ENCODE peak calls at places on chromosomes 11 and 22, in eight cellular contexts. Z, T, Y, P, N, V, O and E are unnamed samples.
A peak's percentile ranks its signal among the peaks of the same experiment; 100 is the strongest.

GRCh38 chr11:66048525-66049313 is at the start of gene GAL3ST3:
- DNase-seq in T (no peak), N (no peak), P (no peak), Z (no peak), Y (no peak), O (no peak), V (no peak), E (peak; percentile 69)

GRCh38 chr11:82859746-82860145 is 40.5 kb downstream of the PRCP start:
- DNase-seq in P (no peak), Y (peak; percentile 23), V (no peak), T (no peak), O (no peak), Z (no peak), N (no peak), E (no peak)

GRCh38 chr11:67539588-67539987 is 16.3 kb upstream of the CABP2 start:
- DNase-seq in N (no peak), Z (no peak), Y (no peak), T (no peak), V (no peak), P (no peak), O (no peak), E (no peak)

GRCh38 chr11:113546757-113547507 is 71.7 kb upstream of the DRD2 start:
- DNase-seq in T (no peak), P (no peak), O (no peak), V (no peak), N (no peak), Y (peak; percentile 71), Z (no peak), E (no peak)

GRCh38 chr11:103055174-103055890 is 36.6 kb downstream of the DCUN1D5 start:
- DNase-seq in P (no peak), Y (peak; percentile 62), O (peak; percentile 26), T (no peak), V (no peak), N (no peak), Z (no peak), E (no peak)

GRCh38 chr11:86172894-86173293 is 71.7 kb upstream of the EED start:
- DNase-seq in P (no peak), Y (peak; percentile 67), O (no peak), Z (no peak), N (no peak), T (no peak), V (no peak), E (peak; percentile 63)

GRCh38 chr22:31346733-31347250 is 646 bp upstream of the PATZ1 start:
- DNase-seq in Y (peak; percentile 69), V (peak; percentile 80), P (peak; percentile 71), N (peak; percentile 57), O (no peak), Z (peak; percentile 42), T (peak; percentile 58), E (peak; percentile 86)

GRCh38 chr11:111976614-111977140 is 39.5 kb downstream of the DIXDC1 start:
- DNase-seq in Z (no peak), O (no peak), T (no peak), V (peak; percentile 81), N (no peak), P (peak; percentile 85), Y (peak; percentile 4), E (no peak)

GRCh38 chr11:64533501-64533900 is 57.5 kb upstream of the SLC22A12 start:
- DNase-seq in T (no peak), Z (no peak), V (peak; percentile 15), O (no peak), P (no peak), N (no peak), Y (no peak), E (no peak)

GRCh38 chr11:9150501-9150900 is 59.1 kb upstream of the SCUBE2 start:
- DNase-seq in P (no peak), Z (no peak), V (no peak), N (no peak), T (no peak), Y (peak; percentile 39), O (no peak), E (no peak)

GRCh38 chr11:13321431-13321830 is 43.8 kb downstream of the BMAL1 start:
- DNase-seq in T (no peak), Z (no peak), Y (no peak), V (no peak), N (no peak), P (no peak), O (no peak), E (no peak)

GRCh38 chr11:13327421-13327820 is 49.8 kb downstream of the BMAL1 start:
- DNase-seq in T (no peak), Z (no peak), V (no peak), Y (no peak), P (no peak), N (no peak), O (no peak), E (no peak)

GRCh38 chr11:13320688-13321087 is 43.1 kb downstream of the BMAL1 start:
- DNase-seq in O (no peak), V (no peak), N (no peak), Z (no peak), Y (no peak), T (no peak), P (no peak), E (no peak)

GRCh38 chr11:13324709-13325108 is 47.1 kb downstream of the BMAL1 start:
- DNase-seq in N (no peak), V (no peak), T (no peak), Z (no peak), P (no peak), O (no peak), Y (no peak), E (no peak)

GRCh38 chr11:13324141-13324540 is 46.6 kb downstream of the BMAL1 start:
- DNase-seq in Z (no peak), N (no peak), Y (no peak), T (no peak), P (no peak), O (no peak), V (no peak), E (no peak)
- TF ChIP-seq CTCF in Z (no peak), N (no peak), Y (no peak), T (no peak), P (no peak), O (no peak), V (no peak), E (no peak)

GRCh38 chr22:27224485-27225364 is 567.3 kb downstream of the MIAT start:
- DNase-seq in Y (peak; percentile 91), P (no peak), O (no peak), N (no peak), V (no peak), T (peak; percentile 30), Z (no peak), E (no peak)

GRCh38 chr22:27220349-27220748 is 563.0 kb downstream of the MIAT start:
- DNase-seq in V (no peak), Z (no peak), P (no peak), O (no peak), T (no peak), Y (peak; percentile 85), N (no peak), E (no peak)

GRCh38 chr22:27223317-27224177 is 566.2 kb downstream of the MIAT start:
- DNase-seq in O (no peak), T (no peak), Z (no peak), N (no peak), P (no peak), V (no peak), Y (peak; percentile 96), E (no peak)

GRCh38 chr22:27219036-27219435 is 561.6 kb downstream of the MIAT start:
- DNase-seq in Y (no peak), N (no peak), O (no peak), V (no peak), Z (no peak), P (no peak), T (no peak), E (no peak)

DNA sequence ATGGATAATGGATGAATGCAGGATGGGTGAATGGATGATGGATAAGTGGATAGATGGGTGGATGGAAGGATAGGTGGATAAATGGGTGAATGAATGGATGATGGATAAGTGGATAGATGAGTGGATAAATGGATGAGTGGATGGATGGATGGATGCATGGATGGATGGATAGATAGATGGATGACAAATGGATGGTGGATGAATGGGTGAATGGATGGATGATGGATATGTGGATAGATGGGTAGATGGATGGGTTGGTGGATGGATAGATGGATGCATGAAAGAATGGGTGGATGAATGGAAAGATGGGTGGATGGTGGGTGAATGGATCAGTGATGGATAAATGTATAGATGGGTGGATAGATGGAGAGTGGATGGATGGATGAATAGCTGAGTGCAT is 564.8 kb downstream of the MIAT start:
- DNase-seq in Z (no peak), N (no peak), O (no peak), P (no peak), Y (no peak), T (no peak), V (no peak), E (no peak)
- H3K9me3 ChIP-seq in Z (peaks cover 14% of the 10 kb centered on the region), N (no peaks in the 10 kb centered on the region), O (peaks cover 7% of the 10 kb centered on the region), P (no peaks in the 10 kb centered on the region), Y (no peaks in the 10 kb centered on the region), T (no peaks in the 10 kb centered on the region), V (no peaks in the 10 kb centered on the region), E (peaks cover 2% of the 10 kb centered on the region)

GRCh38 chr22:46068176-46068907 is 82.0 kb upstream of the PPARA start:
- DNase-seq in V (no peak), Z (no peak), N (no peak), Y (no peak), T (no peak), P (no peak), O (no peak), E (no peak)

GRCh38 chr22:46067159-46068111 is 82.9 kb upstream of the PPARA start:
- DNase-seq in Z (no peak), N (peak; percentile 9), T (no peak), O (no peak), P (peak; percentile 57), V (peak; percentile 57), Y (no peak), E (no peak)

GRCh38 chr22:46064966-46065666 is 85.2 kb upstream of the PPARA start:
- DNase-seq in O (no peak), P (peak; percentile 58), V (peak; percentile 65), N (peak; percentile 12), Y (no peak), T (no peak), Z (no peak), E (no peak)

GRCh38 chr22:46065733-46066454 is 84.4 kb upstream of the PPARA start:
- DNase-seq in Z (no peak), T (no peak), P (no peak), V (no peak), Y (no peak), O (no peak), N (no peak), E (no peak)

GRCh38 chr22:46066691-46067090 is 83.6 kb upstream of the PPARA start:
- DNase-seq in T (peak; percentile 70), P (peak; percentile 60), Y (no peak), O (no peak), V (peak; percentile 62), N (peak; percentile 29), Z (no peak), E (no peak)
- H3K4me3 ChIP-seq in T (peak overlapping the region; percentile 1), P (peak overlapping the region; percentile 8), Y (no peak overlapping the region), O (peak overlapping the region; percentile 37), V (peak overlapping the region; percentile 34), N (peak overlapping the region; percentile 18), Z (peak overlapping the region; percentile 32), E (no peak overlapping the region)

DNA sequence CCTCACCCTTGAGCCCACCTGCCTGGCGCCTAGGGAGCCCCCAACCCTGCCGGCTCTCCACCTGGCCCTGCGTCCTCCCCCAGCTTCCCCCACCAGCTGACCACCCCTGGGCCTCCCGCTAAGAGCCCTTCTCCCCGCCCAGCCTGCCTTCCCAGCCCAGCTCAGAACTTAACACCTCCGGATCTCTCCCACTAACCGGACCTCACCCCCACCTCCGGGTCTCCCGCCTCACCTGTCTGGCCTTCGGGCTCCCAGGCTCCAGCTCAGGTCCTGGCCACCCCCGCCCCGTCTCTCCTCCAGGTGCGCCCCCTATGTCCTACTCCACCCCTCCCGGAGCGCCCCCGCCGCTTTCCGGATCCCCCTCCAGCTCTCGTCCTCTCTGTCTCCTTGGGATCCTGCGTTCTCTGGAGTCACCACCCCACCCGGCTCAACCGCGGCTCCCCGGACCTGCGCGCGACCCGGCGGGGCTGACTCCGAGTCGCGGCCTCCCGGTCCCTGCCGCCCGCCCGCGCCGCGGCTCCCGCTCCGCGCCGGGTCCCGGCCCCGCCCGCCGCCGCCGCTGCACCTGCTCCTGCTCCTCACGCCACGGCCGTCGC is at the start of gene KCNJ11:
- DNase-seq in Y (no peak), V (no peak), T (peak; percentile 35), N (no peak), O (no peak), P (no peak), Z (peak; percentile 29), E (peak; percentile 52)
- TF ChIP-seq CTCF in Y (no peak), V (no peak), T (no peak), N (no peak), O (no peak), P (no peak), Z (no peak), E (no peak)